ENCODE peak calls at places on chromosomes 2 and 18, in seven cellular contexts. Q is mucosa of descending colon, D is thyroid gland, O is fibroblast of pulmonary artery, N is GM06990, C is body of pancreas, G is IMR-90. H is an unnamed sample.
A peak's percentile ranks its signal among the peaks of the same experiment; 100 is the strongest.

GRCh38 chr18:46343940-46344372 is 239.8 kb downstream of the HAUS1 start:
- DNase-seq in C (no peak), N (peak; percentile 66), G (no peak), Q (peak; percentile 40), D (peak; percentile 78), O (no peak), H (no peak)

GRCh38 chr18:41146301-41146700 is 808.7 kb upstream of the PIK3C3 start:
- DNase-seq in G (no peak), N (no peak), Q (no peak), C (no peak), D (no peak), O (no peak), H (no peak)

GRCh38 chr2:148998831-148999200 is 39.7 kb upstream of the LYPD6B start:
- DNase-seq in N (no peak), C (no peak), D (no peak), O (no peak), G (no peak), Q (no peak), H (no peak)

GRCh38 chr2:199223791-199224190 is 233.9 kb downstream of the SATB2 start:
- DNase-seq in G (peak; percentile 16), C (no peak), N (no peak), O (peak; percentile 63), Q (no peak), D (no peak), H (peak; percentile 85)

GRCh38 chr18:52288403-52289004 is 51.5 kb upstream of the DCC start:
- DNase-seq in C (peak; percentile 37), D (no peak), N (peak; percentile 15), O (peak; percentile 20), G (no peak), Q (peak; percentile 52), H (no peak)

GRCh38 chr18:10230072-10230471 is 224.4 kb upstream of the APCDD1 start:
- DNase-seq in C (no peak), N (no peak), D (no peak), Q (no peak), O (peak; percentile 65), G (peak; percentile 83), H (peak; percentile 82)

GRCh38 chr2:101360229-101360628 is 27.1 kb downstream of the CREG2 start:
- DNase-seq in N (no peak), G (peak; percentile 52), C (no peak), D (no peak), O (no peak), Q (no peak), H (no peak)

GRCh38 chr2:97900806-97901205 is 94.9 kb downstream of the TMEM131 start:
- DNase-seq in C (no peak), D (no peak), N (no peak), O (peak; percentile 66), Q (no peak), G (peak; percentile 66), H (peak; percentile 63)

GRCh38 chr18:12283256-12283655 is 24.8 kb upstream of the TUBB6 start:
- DNase-seq in G (peak; percentile 66), D (no peak), O (peak; percentile 38), Q (no peak), C (no peak), N (no peak), H (peak; percentile 62)

GRCh38 chr2:26364669-26365068 is 18.1 kb upstream of the ADGRF3 start:
- DNase-seq in Q (no peak), G (no peak), D (no peak), C (no peak), N (no peak), O (no peak), H (no peak)

GRCh38 chr18:61167902-61168301 is 165.3 kb upstream of the CDH20 start:
- DNase-seq in C (no peak), Q (no peak), O (no peak), D (no peak), G (no peak), N (no peak), H (no peak)

GRCh38 chr2:219542931-219543595 is 546 bp downstream of the CHPF start:
- DNase-seq in D (peak; percentile 67), Q (no peak), N (no peak), G (peak; percentile 16), C (peak; percentile 51), O (peak; percentile 37), H (peak; percentile 47)

GRCh38 chr2:223723954-223724411 is 113.4 kb downstream of the AP1S3 start:
- DNase-seq in D (no peak), O (no peak), Q (no peak), C (no peak), G (no peak), N (no peak), H (no peak)

GRCh38 chr2:109132626-109133025 is 3.6 kb downstream of the SH3RF3 start:
- DNase-seq in O (no peak), C (no peak), D (no peak), Q (no peak), G (no peak), N (no peak), H (no peak)

GRCh38 chr18:79368681-79369080 is 27.0 kb upstream of the NFATC1 start:
- DNase-seq in O (no peak), D (no peak), Q (no peak), C (no peak), N (no peak), G (no peak), H (no peak)

DNA sequence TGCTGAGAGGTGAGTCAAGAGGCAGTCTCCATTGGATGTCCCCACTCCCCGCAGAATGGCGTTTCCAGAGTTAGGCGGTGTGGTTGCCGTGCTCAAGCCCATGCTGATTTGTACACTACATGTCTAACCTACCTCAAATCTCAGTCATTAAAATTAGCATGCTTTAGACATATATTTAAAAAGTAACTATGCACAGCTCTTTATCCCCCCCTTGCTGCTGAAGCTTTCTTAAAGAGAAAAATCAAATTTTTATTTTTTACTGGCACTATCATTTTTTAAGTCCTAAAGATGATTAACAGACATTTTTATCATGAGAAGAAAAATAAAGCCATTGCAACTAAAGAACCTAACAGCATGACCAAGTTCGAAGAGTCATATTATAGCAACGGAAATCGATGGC is 42.9 kb downstream of the BOLA3 start:
- DNase-seq in Q (no peak), D (no peak), C (no peak), N (no peak), G (no peak), O (peak; percentile 26), H (peak; percentile 20)
- TF ChIP-seq CTCF in Q (no peak), D (peak; percentile 15), C (no peak), N (peak; percentile 2), G (peak; percentile 43), O (peak; percentile 22), H (peak; percentile 20)

GRCh38 chr2:17816396-17817245 is at the start of gene MSGN1:
- DNase-seq in C (no peak), O (no peak), G (no peak), N (no peak), D (peak; percentile 68), Q (no peak), H (no peak)

GRCh38 chr2:17813015-17813741 is 3.1 kb upstream of the MSGN1 start:
- DNase-seq in G (peak; percentile 27), D (no peak), O (no peak), N (peak; percentile 25), C (no peak), Q (no peak), H (peak; percentile 73)

GRCh38 chr2:17815466-17816184 is 635 bp upstream of the MSGN1 start:
- DNase-seq in C (no peak), D (no peak), G (no peak), N (peak; percentile 59), O (no peak), Q (no peak), H (no peak)

GRCh38 chr2:17814601-17815000 is 1.7 kb upstream of the MSGN1 start:
- DNase-seq in C (no peak), Q (no peak), N (no peak), O (no peak), G (no peak), D (no peak), H (no peak)

GRCh38 chr2:17813742-17814458 is 2.4 kb upstream of the MSGN1 start:
- DNase-seq in Q (no peak), G (no peak), D (no peak), N (peak; percentile 75), O (peak; percentile 26), C (no peak), H (peak; percentile 81)
- H3K4me3 ChIP-seq in Q (no peak overlapping the region), G (no peak overlapping the region), D (no peak overlapping the region), N (no peak overlapping the region), O (no peak overlapping the region), C (no peak overlapping the region), H (no peak overlapping the region)

GRCh38 chr18:69757733-69758132 is 189.9 kb downstream of the CD226 start:
- DNase-seq in Q (no peak), D (no peak), O (peak; percentile 17), C (no peak), N (no peak), G (peak; percentile 66), H (peak; percentile 6)
- TF ChIP-seq CTCF in Q (no peak), D (no peak), O (no peak), C (no peak), N (no peak), G (no peak), H (no peak)

DNA sequence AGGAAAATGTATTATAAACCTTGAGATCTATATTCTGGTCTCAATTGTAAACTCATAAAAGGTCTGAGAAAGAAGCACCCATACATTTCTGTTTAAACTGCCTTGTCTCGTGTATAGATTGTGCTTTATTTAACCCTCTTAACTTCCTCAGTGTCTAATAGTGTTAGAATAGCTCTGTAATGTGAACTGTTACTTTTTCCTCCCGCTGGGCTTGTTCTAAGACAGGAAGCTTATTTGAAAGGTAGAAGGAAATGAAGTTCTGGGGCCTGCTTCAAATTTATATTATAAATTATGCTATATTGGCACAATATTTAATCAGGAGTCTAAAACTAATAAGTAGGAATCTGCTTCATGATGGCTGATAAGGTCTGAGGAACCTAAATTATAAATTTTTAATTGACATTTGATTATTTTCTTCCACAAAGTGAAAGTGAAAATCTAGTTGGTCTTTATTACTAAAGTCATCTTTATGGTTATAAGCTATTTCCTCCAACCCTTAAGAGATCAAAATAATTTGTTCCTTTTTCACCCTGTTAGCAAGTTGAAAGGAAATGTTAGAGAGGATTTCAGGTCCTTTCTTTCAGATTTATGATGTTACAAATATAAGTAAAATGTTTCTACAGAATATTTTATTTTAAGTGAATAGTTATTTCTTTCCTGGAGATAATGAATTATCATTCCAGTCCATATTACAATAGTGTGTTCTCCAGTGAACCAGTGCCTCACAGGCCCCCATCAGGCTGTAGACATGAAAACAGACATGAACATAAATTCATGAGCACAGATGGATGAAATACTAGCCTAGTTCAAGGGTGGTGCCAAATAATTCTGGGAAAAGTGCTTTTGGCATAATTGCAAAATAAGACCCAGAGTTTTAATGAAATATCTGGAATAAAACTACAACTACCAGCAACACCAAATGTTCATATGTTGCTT is 7.9 kb downstream of the MFSD6 start:
- DNase-seq in G (no peak), Q (no peak), C (no peak), O (no peak), N (no peak), D (no peak), H (peak; percentile 6)
- H3K4me3 ChIP-seq in G (no peak overlapping the region), Q (no peak overlapping the region), C (no peak overlapping the region), O (no peak overlapping the region), N (no peak overlapping the region), D (no peak overlapping the region), H (no peak overlapping the region)

GRCh38 chr2:241217320-241218031 is 29.0 kb downstream of the ANO7 start:
- DNase-seq in D (peak; percentile 88), Q (peak; percentile 74), C (peak; percentile 71), O (peak; percentile 73), G (peak; percentile 72), N (peak; percentile 79), H (peak; percentile 67)
- TF ChIP-seq CTCF in D (no peak), Q (no peak), C (no peak), O (no peak), G (no peak), N (peak; percentile 1), H (peak; percentile 3)

H was measured in cardiac fibroblast.